ENCODE peak calls at places on chromosomes 1 and 21, in five cellular contexts. E is activated CD4-positive, alpha-beta memory T cell treated with anti-CD3 and anti-CD28 coated beads, Interleukin-2, amount 10 ng/mL, durations not matched to agents 7 days and 5 days; U is NCI-H1930; K is stimulated activated CD8-positive, alpha-beta memory T cell treated with anti-CD3 and anti-CD28 coated beads, Interleukin-12 subunit alpha, Interleukin-12 subunit beta, amount 100 ng/mL, for 1 hour; C is H9. G is an unnamed sample.

GRCh38 chr1:66360285-66360724 is 173.6 kb upstream of the SGIP1 start:
- DNase-seq in E (no peak), C (no peak), U (peak), K (no peak), G (no peak)

GRCh38 chr1:208178091-208178529 is 66.1 kb downstream of the PLXNA2 start:
- DNase-seq in E (no peak), C (no peak), K (no peak), U (no peak), G (no peak)

GRCh38 chr1:153841463-153841994 is 66.3 kb downstream of the SLC27A3 start:
- DNase-seq in K (no peak), C (no peak), E (no peak), U (no peak), G (no peak)

GRCh38 chr1:171790318-171790717 is 8.9 kb downstream of the METTL13 start:
- DNase-seq in C (no peak), K (no peak), E (no peak), U (no peak), G (no peak)

GRCh38 chr1:33128781-33129180 is 47.8 kb downstream of the AZIN2 start:
- DNase-seq in K (no peak), C (no peak), E (peak), U (no peak), G (no peak)

GRCh38 chr21:38434913-38435533 is 63.3 kb downstream of the ERG start:
- DNase-seq in K (no peak), U (no peak), E (no peak), C (no peak), G (peak)

GRCh38 chr21:29114765-29115164 is 15.7 kb upstream of the MAP3K7CL start:
- DNase-seq in C (no peak), E (no peak), U (no peak), K (no peak), G (peak)

GRCh38 chr1:157580179-157580827 is 17.6 kb downstream of the FCRL4 start:
- DNase-seq in E (no peak), C (peak), U (peak), K (peak), G (no peak)

GRCh38 chr1:210342986-210343780 is 14.5 kb downstream of the HHAT start:
- DNase-seq in K (no peak), U (no peak), C (no peak), E (no peak), G (no peak)

GRCh38 chr1:113628997-113629396 is 130.3 kb downstream of the PHTF1 start:
- DNase-seq in C (no peak), E (no peak), U (no peak), K (no peak), G (no peak)

GRCh38 chr1:30106125-30106524 is 617.3 kb downstream of the MATN1 start:
- DNase-seq in C (peak), E (no peak), K (no peak), U (no peak), G (no peak)

GRCh38 chr1:202854787-202855186 is 34.2 kb downstream of the RABIF start:
- DNase-seq in U (no peak), K (no peak), E (no peak), C (no peak), G (no peak)

GRCh38 chr21:41204736-41205135 is 36.8 kb downstream of the BACE2 start:
- DNase-seq in K (no peak), U (no peak), E (no peak), C (no peak), G (no peak)

GRCh38 chr21:27315373-27315772 is 348.5 kb upstream of the ADAMTS5 start:
- DNase-seq in U (no peak), K (no peak), C (no peak), E (no peak), G (no peak)

GRCh38 chr21:15022608-15023261 is 42.1 kb downstream of the NRIP1 start:
- DNase-seq in U (no peak), K (no peak), C (no peak), E (no peak), G (no peak)

GRCh38 chr1:4752059-4752458 is 97.7 kb downstream of the AJAP1 start:
- DNase-seq in E (no peak), K (no peak), U (no peak), C (no peak), G (no peak)

GRCh38 chr1:113903496-113904291 is 905 bp downstream of the AP4B1 start:
- DNase-seq in U (no peak), K (no peak), C (no peak), E (no peak), G (no peak)

G was measured in brain pericyte.